ENCODE peak calls at places on chromosomes 5 and 9, in five cellular contexts. One of them, this sample, is unnamed.
A peak's percentile ranks its signal among the peaks of the same experiment; 100 is the strongest.

GRCh38 chr5:167466992-167467391 is 824.5 kb upstream of the WWC1 start:
- DNase-seq in HCT116: no peak
- DNase-seq in suprapubic skin: no peak
- DNase-seq in upper lobe of left lung: no peak
- DNase-seq in endothelial cell of umbilical vein: no peak
- DNase-seq in this sample: no peak

GRCh38 chr5:127741412-127741811 is 38.2 kb downstream of the CCDC192 start:
- DNase-seq in HCT116: no peak
- DNase-seq in suprapubic skin: no peak
- DNase-seq in upper lobe of left lung: no peak
- DNase-seq in endothelial cell of umbilical vein: no peak
- DNase-seq in this sample: no peak

GRCh38 chr5:370959-371810 is 49.7 kb downstream of the AHRR start:
- DNase-seq in HCT116: no peak
- DNase-seq in suprapubic skin: no peak
- DNase-seq in upper lobe of left lung: peak; percentile 17
- DNase-seq in endothelial cell of umbilical vein: no peak
- DNase-seq in this sample: peak; percentile 2

GRCh38 chr5:76479973-76480667 is 77.0 kb downstream of the IQGAP2 start:
- DNase-seq in HCT116: no peak
- DNase-seq in suprapubic skin: no peak
- DNase-seq in upper lobe of left lung: no peak
- DNase-seq in endothelial cell of umbilical vein: no peak
- DNase-seq in this sample: no peak

GRCh38 chr9:115204827-115205506 is 87.0 kb upstream of the TNC start:
- DNase-seq in HCT116: no peak
- DNase-seq in suprapubic skin: no peak
- DNase-seq in upper lobe of left lung: no peak
- DNase-seq in endothelial cell of umbilical vein: no peak
- DNase-seq in this sample: no peak

GRCh38 chr9:97390791-97391406 is 21.0 kb upstream of the TDRD7 start:
- DNase-seq in HCT116: no peak
- DNase-seq in suprapubic skin: no peak
- DNase-seq in upper lobe of left lung: no peak
- DNase-seq in endothelial cell of umbilical vein: no peak
- DNase-seq in this sample: no peak

GRCh38 chr9:131480258-131480657 is 22.5 kb upstream of the POMT1 start:
- DNase-seq in HCT116: no peak
- DNase-seq in suprapubic skin: no peak
- DNase-seq in upper lobe of left lung: no peak
- DNase-seq in endothelial cell of umbilical vein: no peak
- DNase-seq in this sample: no peak

GRCh38 chr9:7298123-7298522 is 501.5 kb downstream of the DMAC1 start:
- DNase-seq in HCT116: no peak
- DNase-seq in suprapubic skin: no peak
- DNase-seq in upper lobe of left lung: no peak
- DNase-seq in endothelial cell of umbilical vein: no peak
- DNase-seq in this sample: no peak

GRCh38 chr9:72598639-72599038 is 77.2 kb downstream of the TMC1 start:
- DNase-seq in HCT116: no peak
- DNase-seq in suprapubic skin: no peak
- DNase-seq in upper lobe of left lung: no peak
- DNase-seq in endothelial cell of umbilical vein: peak; percentile 8
- DNase-seq in this sample: no peak

GRCh38 chr9:72600671-72601070 is 79.3 kb downstream of the TMC1 start:
- DNase-seq in HCT116: no peak
- DNase-seq in suprapubic skin: no peak
- DNase-seq in upper lobe of left lung: no peak
- DNase-seq in endothelial cell of umbilical vein: no peak
- DNase-seq in this sample: no peak

GRCh38 chr9:72597606-72598005 is 76.2 kb downstream of the TMC1 start:
- DNase-seq in HCT116: no peak
- DNase-seq in suprapubic skin: no peak
- DNase-seq in upper lobe of left lung: no peak
- DNase-seq in endothelial cell of umbilical vein: no peak
- DNase-seq in this sample: no peak

GRCh38 chr9:72601595-72601994 is 80.2 kb downstream of the TMC1 start:
- DNase-seq in HCT116: no peak
- DNase-seq in suprapubic skin: no peak
- DNase-seq in upper lobe of left lung: no peak
- DNase-seq in endothelial cell of umbilical vein: no peak
- DNase-seq in this sample: no peak

GRCh38 chr9:72599874-72600534 is 78.6 kb downstream of the TMC1 start:
- DNase-seq in HCT116: no peak
- DNase-seq in suprapubic skin: no peak
- DNase-seq in upper lobe of left lung: peak; percentile 32
- DNase-seq in endothelial cell of umbilical vein: no peak
- DNase-seq in this sample: no peak
- TF ChIP-seq POLR2AphosphoS5 in HCT116: no peak
- TF ChIP-seq POLR2AphosphoS5 in suprapubic skin: no peak
- TF ChIP-seq POLR2AphosphoS5 in upper lobe of left lung: no peak
- TF ChIP-seq POLR2AphosphoS5 in endothelial cell of umbilical vein: no peak
- TF ChIP-seq POLR2AphosphoS5 in this sample: no peak

DNA sequence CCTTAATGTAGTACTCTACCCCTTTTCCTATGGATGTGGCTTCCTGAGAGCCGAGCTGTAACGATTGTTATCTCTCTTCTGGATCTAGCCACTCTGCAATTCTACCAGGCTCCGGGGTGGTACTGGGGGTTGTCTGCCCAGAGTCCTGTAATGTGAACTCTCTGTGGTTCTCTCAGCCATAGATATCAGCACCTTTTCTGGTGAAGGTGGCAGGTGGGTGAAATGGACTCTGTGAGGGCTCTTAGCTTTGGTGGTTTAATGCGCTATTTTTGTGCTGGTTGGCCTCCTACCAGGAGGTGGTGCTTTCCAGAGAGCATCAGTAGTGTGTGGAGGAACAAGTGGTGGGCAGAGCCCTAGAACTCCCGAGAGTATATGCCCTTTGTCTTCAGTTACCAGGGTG is 122.1 kb downstream of the GABRG2 start:
- DNase-seq in HCT116: no peak
- DNase-seq in suprapubic skin: no peak
- DNase-seq in upper lobe of left lung: no peak
- DNase-seq in endothelial cell of umbilical vein: no peak
- DNase-seq in this sample: no peak
- H3K4me1 ChIP-seq in HCT116: no peaks in the 10 kb centered on the region
- H3K4me1 ChIP-seq in suprapubic skin: no peaks in the 10 kb centered on the region
- H3K4me1 ChIP-seq in upper lobe of left lung: no peaks in the 10 kb centered on the region
- H3K4me1 ChIP-seq in endothelial cell of umbilical vein: no peaks in the 10 kb centered on the region
- H3K4me1 ChIP-seq in this sample: no peaks in the 10 kb centered on the region

DNA sequence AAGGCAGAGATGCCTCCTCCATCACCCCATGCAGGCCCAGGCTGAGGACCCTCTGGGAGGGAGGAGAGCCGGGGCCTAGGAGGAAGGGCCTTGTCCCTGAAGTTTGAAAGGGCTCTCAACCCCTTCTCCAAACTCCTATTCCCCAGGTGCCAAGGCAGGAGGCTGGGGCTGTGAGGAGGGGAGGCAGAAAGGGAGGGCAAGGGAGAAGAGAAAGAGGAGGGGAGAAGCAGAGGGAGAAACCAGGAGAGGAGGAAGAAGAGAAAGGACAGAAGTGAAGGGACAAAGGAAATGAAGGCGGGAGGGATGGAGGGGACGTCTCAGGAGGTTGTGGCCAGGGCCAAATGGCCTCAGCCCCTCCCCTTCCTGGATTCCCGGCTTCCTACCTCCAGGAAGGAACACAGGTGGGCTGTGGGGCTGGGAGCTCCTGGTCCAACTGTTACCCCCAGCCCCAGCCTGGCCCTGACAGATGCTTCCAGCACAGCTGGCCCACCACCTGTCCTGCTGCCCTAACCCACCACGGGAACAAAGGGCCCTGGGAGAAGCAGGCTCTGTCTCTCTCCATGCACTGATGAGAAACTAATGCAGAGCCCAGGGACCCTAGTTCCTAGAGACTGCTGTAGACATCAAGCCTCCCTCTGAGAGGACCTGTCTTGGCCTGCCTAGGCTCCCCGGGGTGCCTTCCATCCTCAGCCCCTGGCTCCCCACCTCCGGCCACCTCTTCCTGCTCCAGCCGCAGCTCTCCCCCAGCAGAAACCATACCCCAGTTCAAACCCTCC is 3.5 kb downstream of the DBN1 start:
- DNase-seq in HCT116: no peak
- DNase-seq in suprapubic skin: no peak
- DNase-seq in upper lobe of left lung: no peak
- DNase-seq in endothelial cell of umbilical vein: no peak
- DNase-seq in this sample: no peak
- TF ChIP-seq POLR2AphosphoS5 in HCT116: no peak
- TF ChIP-seq POLR2AphosphoS5 in suprapubic skin: no peak
- TF ChIP-seq POLR2AphosphoS5 in upper lobe of left lung: no peak
- TF ChIP-seq POLR2AphosphoS5 in endothelial cell of umbilical vein: no peak
- TF ChIP-seq POLR2AphosphoS5 in this sample: no peak

DNA sequence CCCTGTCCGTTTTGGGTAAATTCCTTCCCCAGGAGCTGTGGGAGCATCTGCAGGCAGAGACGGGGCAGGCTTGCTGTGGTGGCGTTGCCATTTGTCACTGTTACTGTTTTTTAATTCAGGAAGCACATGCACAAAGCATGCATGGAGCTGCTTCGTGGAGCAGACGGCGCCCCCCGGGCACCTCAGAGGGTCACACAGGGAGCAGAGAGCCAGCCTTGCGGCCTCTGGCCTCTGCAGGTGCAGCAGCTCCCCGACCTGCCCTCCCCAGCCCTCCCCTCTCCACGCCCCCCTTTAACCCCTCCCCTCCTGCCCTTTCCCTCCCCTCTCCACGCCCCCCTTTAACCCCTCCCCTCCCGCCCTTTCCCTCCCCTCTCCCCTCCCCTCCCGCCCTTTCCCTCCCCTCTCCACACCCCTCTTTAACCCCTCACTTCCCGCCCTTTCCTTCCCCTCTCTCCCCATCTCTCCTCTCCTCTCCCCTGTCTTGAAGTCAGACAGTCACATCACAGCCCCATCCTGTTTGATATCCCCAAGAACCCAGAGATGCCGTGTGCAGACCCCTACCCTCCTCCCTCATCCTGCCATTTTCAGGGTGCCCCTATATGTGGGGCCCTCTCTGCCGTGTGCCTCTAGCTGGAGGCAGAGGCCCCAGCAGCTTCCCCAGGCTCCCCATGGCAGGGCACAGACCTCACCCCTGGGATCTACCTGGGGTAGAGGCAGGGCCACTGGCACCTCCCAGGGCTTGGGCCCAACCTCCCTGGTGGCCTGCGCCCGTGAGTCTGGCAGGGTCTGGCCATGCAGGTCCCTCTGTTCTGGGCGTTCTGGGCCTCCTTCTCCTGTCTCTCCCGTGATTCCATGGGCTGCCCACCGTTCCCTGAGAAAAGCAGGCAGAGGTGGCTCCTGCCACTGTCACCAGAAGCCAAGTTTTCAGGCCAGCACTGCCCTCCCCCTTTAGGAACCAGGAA is 29.6 kb upstream of the UBAC1 start:
- DNase-seq in HCT116: peak; percentile 79
- DNase-seq in suprapubic skin: no peak
- DNase-seq in upper lobe of left lung: peak; percentile 31
- DNase-seq in endothelial cell of umbilical vein: peak; percentile 33
- DNase-seq in this sample: no peak
- H3K4me1 ChIP-seq in HCT116: peaks cover 12% of the 10 kb centered on the region
- H3K4me1 ChIP-seq in suprapubic skin: peaks cover 40% of the 10 kb centered on the region
- H3K4me1 ChIP-seq in upper lobe of left lung: peaks cover 59% of the 10 kb centered on the region
- H3K4me1 ChIP-seq in endothelial cell of umbilical vein: peaks cover 22% of the 10 kb centered on the region
- H3K4me1 ChIP-seq in this sample: peaks cover 20% of the 10 kb centered on the region

GRCh38 chr5:134904621-134905245 is at the start of gene PCBD2:
- DNase-seq in HCT116: peak; percentile 83
- DNase-seq in suprapubic skin: peak; percentile 94
- DNase-seq in upper lobe of left lung: peak; percentile 94
- DNase-seq in endothelial cell of umbilical vein: peak; percentile 90
- DNase-seq in this sample: peak; percentile 86
- TF ChIP-seq POLR2AphosphoS5 in HCT116: peak; percentile 75
- TF ChIP-seq POLR2AphosphoS5 in suprapubic skin: peak; percentile 45
- TF ChIP-seq POLR2AphosphoS5 in upper lobe of left lung: peak; percentile 62
- TF ChIP-seq POLR2AphosphoS5 in endothelial cell of umbilical vein: peak; percentile 89
- TF ChIP-seq POLR2AphosphoS5 in this sample: peak; percentile 56

GRCh38 chr9:89621676-89622075 is 16.9 kb downstream of the GADD45G start:
- DNase-seq in HCT116: no peak
- DNase-seq in suprapubic skin: no peak
- DNase-seq in upper lobe of left lung: no peak
- DNase-seq in endothelial cell of umbilical vein: no peak
- DNase-seq in this sample: peak; percentile 42

GRCh38 chr9:89619019-89619418 is 14.2 kb downstream of the GADD45G start:
- DNase-seq in HCT116: no peak
- DNase-seq in suprapubic skin: no peak
- DNase-seq in upper lobe of left lung: no peak
- DNase-seq in endothelial cell of umbilical vein: no peak
- DNase-seq in this sample: no peak

GRCh38 chr9:89621031-89621430 is 16.2 kb downstream of the GADD45G start:
- DNase-seq in HCT116: no peak
- DNase-seq in suprapubic skin: no peak
- DNase-seq in upper lobe of left lung: no peak
- DNase-seq in endothelial cell of umbilical vein: no peak
- DNase-seq in this sample: no peak

GRCh38 chr9:89617978-89618377 is 13.2 kb downstream of the GADD45G start:
- DNase-seq in HCT116: no peak
- DNase-seq in suprapubic skin: no peak
- DNase-seq in upper lobe of left lung: peak; percentile 68
- DNase-seq in endothelial cell of umbilical vein: no peak
- DNase-seq in this sample: no peak

DNA sequence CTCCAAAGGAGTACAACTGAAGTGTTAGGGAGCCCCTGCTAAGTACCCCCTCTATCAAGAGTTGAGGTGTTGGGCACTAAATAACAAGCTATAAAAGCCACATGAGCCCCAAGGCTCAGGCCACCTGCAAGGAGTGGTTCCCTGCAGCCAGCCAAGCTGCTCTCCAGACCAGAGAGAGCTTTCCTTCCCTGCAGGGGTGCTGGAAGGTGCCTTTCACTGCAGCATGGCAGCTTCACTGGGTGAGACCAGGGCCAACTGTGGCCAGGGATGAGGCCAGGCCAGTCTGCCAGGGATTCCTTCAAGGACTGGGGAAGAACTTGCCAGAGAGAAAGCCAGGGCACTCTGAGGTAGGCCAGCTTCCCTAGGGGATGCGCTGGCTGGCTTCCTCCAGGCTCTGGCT is 14.9 kb downstream of the GADD45G start:
- DNase-seq in HCT116: no peak
- DNase-seq in suprapubic skin: no peak
- DNase-seq in upper lobe of left lung: no peak
- DNase-seq in endothelial cell of umbilical vein: no peak
- DNase-seq in this sample: no peak
- H3K4me1 ChIP-seq in HCT116: no peaks in the 10 kb centered on the region
- H3K4me1 ChIP-seq in suprapubic skin: peaks cover 4% of the 10 kb centered on the region
- H3K4me1 ChIP-seq in upper lobe of left lung: peaks cover 40% of the 10 kb centered on the region
- H3K4me1 ChIP-seq in endothelial cell of umbilical vein: no peaks in the 10 kb centered on the region
- H3K4me1 ChIP-seq in this sample: peaks cover 22% of the 10 kb centered on the region